ENCODE peak calls at places on chromosomes 7 and 10, in five cellular contexts. C, V, Y, Q and U are unnamed samples.
A peak's percentile ranks its signal among the peaks of the same experiment; 100 is the strongest.

GRCh38 chr7:22697897-22698645 is 28.9 kb upstream of the IL6 start:
- DNase-seq in C (no peak), V (no peak), Y (no peak), Q (no peak), U (no peak)

GRCh38 chr10:23516530-23516929 is 77.7 kb downstream of the OTUD1 start:
- DNase-seq in C (no peak), V (no peak), Y (no peak), Q (no peak), U (no peak)

GRCh38 chr10:73169320-73169719 is 1.4 kb downstream of the FAM149B1 start:
- DNase-seq in C (no peak), V (no peak), Y (no peak), Q (no peak), U (no peak)

GRCh38 chr7:141754939-141755338 is 9.0 kb upstream of the TAS2R3 start:
- DNase-seq in C (no peak), V (no peak), Y (no peak), Q (no peak), U (no peak)

GRCh38 chr10:126006906-126007305 is 110.5 kb downstream of the FANK1 start:
- DNase-seq in C (no peak), V (no peak), Y (no peak), Q (no peak), U (no peak)

GRCh38 chr7:5380350-5381210 is 43.1 kb downstream of the TNRC18 start:
- DNase-seq in C (no peak), V (no peak), Y (no peak), Q (no peak), U (no peak)

GRCh38 chr10:4281207-4281825 is 496.3 kb upstream of the KLF6 start:
- DNase-seq in C (no peak), V (no peak), Y (no peak), Q (no peak), U (no peak)

GRCh38 chr10:131703527-131703926 is 197.3 kb upstream of the PPP2R2D start:
- DNase-seq in C (no peak), V (no peak), Y (no peak), Q (no peak), U (no peak)

GRCh38 chr10:79483948-79484347 is 28.4 kb upstream of the EIF5AL1 start:
- DNase-seq in C (no peak), V (no peak), Y (no peak), Q (peak; percentile 15), U (no peak)